ENCODE peak calls at places on chromosomes 7 and 10, in nine cellular contexts. K, W, I, Z, M, L, C, R and O are unnamed samples.

GRCh38 chr7:139850906-139851305 is 21.8 kb downstream of the TBXAS1 start:
- DNase-seq in R (no peak), C (no peak), Z (no peak), I (no peak), M (no peak), L (no peak), K (no peak), W (no peak), O (no peak)

GRCh38 chr7:18555120-18555519 is 59.6 kb downstream of the HDAC9 start:
- DNase-seq in W (no peak), C (no peak), I (no peak), Z (no peak), M (no peak), L (peak; percentile 77), K (no peak), R (no peak), O (no peak)

GRCh38 chr7:132581431-132581830 is 5.2 kb upstream of the PLXNA4 start:
- DNase-seq in Z (no peak), M (no peak), L (no peak), C (no peak), I (no peak), R (no peak), K (no peak), W (no peak), O (no peak)

GRCh38 chr7:26375604-26376207 is 84.0 kb downstream of the SNX10 start:
- DNase-seq in I (no peak), C (no peak), K (no peak), R (no peak), Z (no peak), M (no peak), W (no peak), L (no peak), O (no peak)

GRCh38 chr10:34522542-34522941 is 292.6 kb downstream of the PARD3 start:
- DNase-seq in M (peak; percentile 34), I (no peak), K (no peak), C (no peak), R (no peak), W (no peak), Z (no peak), L (peak; percentile 42), O (no peak)

GRCh38 chr10:127033569-127034175 is 128.4 kb downstream of the DOCK1 start:
- DNase-seq in K (no peak), Z (no peak), W (no peak), M (no peak), C (peak; percentile 18), L (no peak), R (no peak), I (no peak), O (no peak)

GRCh38 chr10:75546004-75546403 is 114.6 kb downstream of the LRMDA start:
- DNase-seq in C (no peak), K (no peak), M (no peak), R (no peak), I (no peak), L (no peak), Z (no peak), W (no peak), O (no peak)

GRCh38 chr10:6621536-6621935 is 41.5 kb upstream of the PRKCQ start:
- DNase-seq in K (no peak), I (peak; percentile 7), M (no peak), W (no peak), Z (no peak), C (no peak), L (peak; percentile 11), R (no peak), O (no peak)

GRCh38 chr7:67364441-67365017 is 367.9 kb downstream of the TYW1 start:
- DNase-seq in C (no peak), L (no peak), I (no peak), M (no peak), Z (no peak), R (no peak), W (no peak), K (no peak), O (no peak)

GRCh38 chr7:127995866-127996215 is 35.4 kb downstream of the LRRC4 start:
- DNase-seq in L (peak; percentile 25), R (no peak), C (peak; percentile 9), W (no peak), Z (no peak), I (no peak), M (no peak), K (peak; percentile 67), O (no peak)

GRCh38 chr7:96349572-96349971 is 27.7 kb upstream of the SLC25A13 start:
- DNase-seq in C (no peak), W (peak; percentile 29), M (no peak), R (no peak), K (no peak), L (no peak), I (no peak), Z (no peak), O (no peak)

GRCh38 chr10:75353183-75353582 is 48.4 kb downstream of the ZNF503 start:
- DNase-seq in C (no peak), R (no peak), W (no peak), Z (no peak), L (no peak), M (no peak), I (no peak), K (no peak), O (no peak)

GRCh38 chr7:45697576-45698136 is 123.5 kb downstream of the ADCY1 start:
- DNase-seq in Z (no peak), L (peak; percentile 51), K (no peak), I (no peak), C (no peak), R (no peak), W (no peak), M (peak; percentile 70), O (no peak)

GRCh38 chr10:124636271-124636993 is 107.7 kb downstream of the FAM53B start:
- DNase-seq in R (no peak), Z (no peak), L (no peak), K (no peak), M (no peak), C (no peak), W (no peak), I (no peak), O (no peak)

GRCh38 chr7:158109364-158110033 is 478.1 kb downstream of the PTPRN2 start:
- DNase-seq in K (no peak), R (no peak), Z (no peak), C (no peak), I (no peak), W (no peak), M (no peak), L (no peak), O (no peak)

GRCh38 chr10:70232155-70232858 is 922 bp downstream of the PPA1 start:
- DNase-seq in C (peak; percentile 53), W (no peak), R (peak; percentile 34), M (peak; percentile 39), K (peak; percentile 56), I (no peak), L (peak; percentile 64), Z (peak; percentile 40), O (no peak)